ENCODE peak calls at places on chromosomes 6 and 20, in eight cellular contexts. One of them, this sample, is unnamed.

GRCh38 chr6:39335780-39336541 is 13.5 kb upstream of the KCNK16 start:
- DNase-seq in brain microvascular endothelial cell: peak; percentile 8
- DNase-seq in posterior cingulate gyrus: no peak
- DNase-seq in activated T-cell treated with anti-CD3 and anti-CD28 coated beads for 1 hour: no peak
- DNase-seq in Daoy: peak; percentile 49
- DNase-seq in NCI-H524 treated with DMSO at 0.1 percent for 48 hours: no peak
- DNase-seq in CD8-positive, alpha-beta memory T cell: no peak
- DNase-seq in nucleus accumbens: no peak
- DNase-seq in this sample: no peak

GRCh38 chr20:58017237-58017969 is 211.1 kb downstream of the ANKRD60 start:
- DNase-seq in brain microvascular endothelial cell: peak; percentile 69
- DNase-seq in posterior cingulate gyrus: peak; percentile 79
- DNase-seq in activated T-cell treated with anti-CD3 and anti-CD28 coated beads for 1 hour: no peak
- DNase-seq in Daoy: peak; percentile 91
- DNase-seq in NCI-H524 treated with DMSO at 0.1 percent for 48 hours: no peak
- DNase-seq in CD8-positive, alpha-beta memory T cell: no peak
- DNase-seq in nucleus accumbens: peak; percentile 77
- DNase-seq in this sample: no peak

GRCh38 chr6:90478278-90478677 is 108.6 kb downstream of the MAP3K7 start:
- DNase-seq in brain microvascular endothelial cell: no peak
- DNase-seq in posterior cingulate gyrus: no peak
- DNase-seq in activated T-cell treated with anti-CD3 and anti-CD28 coated beads for 1 hour: no peak
- DNase-seq in Daoy: no peak
- DNase-seq in NCI-H524 treated with DMSO at 0.1 percent for 48 hours: no peak
- DNase-seq in CD8-positive, alpha-beta memory T cell: no peak
- DNase-seq in nucleus accumbens: no peak
- DNase-seq in this sample: no peak

GRCh38 chr6:158775832-158776231 is 43.3 kb downstream of the EZR start:
- DNase-seq in brain microvascular endothelial cell: no peak
- DNase-seq in posterior cingulate gyrus: no peak
- DNase-seq in activated T-cell treated with anti-CD3 and anti-CD28 coated beads for 1 hour: no peak
- DNase-seq in Daoy: no peak
- DNase-seq in NCI-H524 treated with DMSO at 0.1 percent for 48 hours: no peak
- DNase-seq in CD8-positive, alpha-beta memory T cell: no peak
- DNase-seq in nucleus accumbens: no peak
- DNase-seq in this sample: no peak

GRCh38 chr6:159099311-159099710 is 54.5 kb upstream of the TAGAP start:
- DNase-seq in brain microvascular endothelial cell: no peak
- DNase-seq in posterior cingulate gyrus: no peak
- DNase-seq in activated T-cell treated with anti-CD3 and anti-CD28 coated beads for 1 hour: no peak
- DNase-seq in Daoy: no peak
- DNase-seq in NCI-H524 treated with DMSO at 0.1 percent for 48 hours: no peak
- DNase-seq in CD8-positive, alpha-beta memory T cell: no peak
- DNase-seq in nucleus accumbens: no peak
- DNase-seq in this sample: no peak

GRCh38 chr20:57899554-57899953 is 189.7 kb upstream of the PMEPA1 start:
- DNase-seq in brain microvascular endothelial cell: no peak
- DNase-seq in posterior cingulate gyrus: no peak
- DNase-seq in activated T-cell treated with anti-CD3 and anti-CD28 coated beads for 1 hour: no peak
- DNase-seq in Daoy: no peak
- DNase-seq in NCI-H524 treated with DMSO at 0.1 percent for 48 hours: no peak
- DNase-seq in CD8-positive, alpha-beta memory T cell: no peak
- DNase-seq in nucleus accumbens: no peak
- DNase-seq in this sample: no peak

GRCh38 chr20:23564927-23565326 is 3.4 kb downstream of the CST9L start:
- DNase-seq in brain microvascular endothelial cell: no peak
- DNase-seq in posterior cingulate gyrus: no peak
- DNase-seq in activated T-cell treated with anti-CD3 and anti-CD28 coated beads for 1 hour: no peak
- DNase-seq in Daoy: no peak
- DNase-seq in NCI-H524 treated with DMSO at 0.1 percent for 48 hours: no peak
- DNase-seq in CD8-positive, alpha-beta memory T cell: no peak
- DNase-seq in nucleus accumbens: no peak
- DNase-seq in this sample: no peak

GRCh38 chr6:15485875-15486274 is 177.0 kb downstream of the DTNBP1 start:
- DNase-seq in brain microvascular endothelial cell: no peak
- DNase-seq in posterior cingulate gyrus: no peak
- DNase-seq in activated T-cell treated with anti-CD3 and anti-CD28 coated beads for 1 hour: no peak
- DNase-seq in Daoy: no peak
- DNase-seq in NCI-H524 treated with DMSO at 0.1 percent for 48 hours: no peak
- DNase-seq in CD8-positive, alpha-beta memory T cell: no peak
- DNase-seq in nucleus accumbens: no peak
- DNase-seq in this sample: no peak

GRCh38 chr6:117495425-117495824 is 13.0 kb downstream of the DCBLD1 start:
- DNase-seq in brain microvascular endothelial cell: no peak
- DNase-seq in posterior cingulate gyrus: no peak
- DNase-seq in activated T-cell treated with anti-CD3 and anti-CD28 coated beads for 1 hour: no peak
- DNase-seq in Daoy: no peak
- DNase-seq in NCI-H524 treated with DMSO at 0.1 percent for 48 hours: no peak
- DNase-seq in CD8-positive, alpha-beta memory T cell: no peak
- DNase-seq in nucleus accumbens: no peak
- DNase-seq in this sample: no peak

GRCh38 chr20:41138527-41139226 is 1.3 kb downstream of the PLCG1 start:
- DNase-seq in brain microvascular endothelial cell: no peak
- DNase-seq in posterior cingulate gyrus: no peak
- DNase-seq in activated T-cell treated with anti-CD3 and anti-CD28 coated beads for 1 hour: no peak
- DNase-seq in Daoy: no peak
- DNase-seq in NCI-H524 treated with DMSO at 0.1 percent for 48 hours: no peak
- DNase-seq in CD8-positive, alpha-beta memory T cell: peak; percentile 40
- DNase-seq in nucleus accumbens: no peak
- DNase-seq in this sample: no peak

GRCh38 chr6:167683028-167683862 is 143.5 kb upstream of the AFDN start:
- DNase-seq in brain microvascular endothelial cell: peak; percentile 93
- DNase-seq in posterior cingulate gyrus: peak; percentile 78
- DNase-seq in activated T-cell treated with anti-CD3 and anti-CD28 coated beads for 1 hour: no peak
- DNase-seq in Daoy: peak; percentile 44
- DNase-seq in NCI-H524 treated with DMSO at 0.1 percent for 48 hours: no peak
- DNase-seq in CD8-positive, alpha-beta memory T cell: no peak
- DNase-seq in nucleus accumbens: peak; percentile 74
- DNase-seq in this sample: no peak

GRCh38 chr20:62737271-62737761 is 28.7 kb downstream of the NTSR1 start:
- DNase-seq in brain microvascular endothelial cell: no peak
- DNase-seq in posterior cingulate gyrus: no peak
- DNase-seq in activated T-cell treated with anti-CD3 and anti-CD28 coated beads for 1 hour: no peak
- DNase-seq in Daoy: no peak
- DNase-seq in NCI-H524 treated with DMSO at 0.1 percent for 48 hours: no peak
- DNase-seq in CD8-positive, alpha-beta memory T cell: no peak
- DNase-seq in nucleus accumbens: no peak
- DNase-seq in this sample: no peak

GRCh38 chr6:53282741-53283140 is 66.0 kb downstream of the ELOVL5 start:
- DNase-seq in brain microvascular endothelial cell: peak; percentile 39
- DNase-seq in posterior cingulate gyrus: no peak
- DNase-seq in activated T-cell treated with anti-CD3 and anti-CD28 coated beads for 1 hour: no peak
- DNase-seq in Daoy: no peak
- DNase-seq in NCI-H524 treated with DMSO at 0.1 percent for 48 hours: no peak
- DNase-seq in CD8-positive, alpha-beta memory T cell: no peak
- DNase-seq in nucleus accumbens: no peak
- DNase-seq in this sample: no peak

GRCh38 chr6:169905041-169905807 is 153.8 kb downstream of the ERMARD start:
- DNase-seq in brain microvascular endothelial cell: peak; percentile 46
- DNase-seq in posterior cingulate gyrus: no peak
- DNase-seq in activated T-cell treated with anti-CD3 and anti-CD28 coated beads for 1 hour: no peak
- DNase-seq in Daoy: peak; percentile 72
- DNase-seq in NCI-H524 treated with DMSO at 0.1 percent for 48 hours: no peak
- DNase-seq in CD8-positive, alpha-beta memory T cell: no peak
- DNase-seq in nucleus accumbens: no peak
- DNase-seq in this sample: no peak

GRCh38 chr6:7282097-7282906 is 30.7 kb downstream of the SSR1 start:
- DNase-seq in brain microvascular endothelial cell: no peak
- DNase-seq in posterior cingulate gyrus: no peak
- DNase-seq in activated T-cell treated with anti-CD3 and anti-CD28 coated beads for 1 hour: no peak
- DNase-seq in Daoy: no peak
- DNase-seq in NCI-H524 treated with DMSO at 0.1 percent for 48 hours: no peak
- DNase-seq in CD8-positive, alpha-beta memory T cell: no peak
- DNase-seq in nucleus accumbens: no peak
- DNase-seq in this sample: no peak

GRCh38 chr6:34982424-34982852 is 93.4 kb downstream of the ANKS1A start:
- DNase-seq in brain microvascular endothelial cell: peak; percentile 21
- DNase-seq in posterior cingulate gyrus: peak; percentile 46
- DNase-seq in activated T-cell treated with anti-CD3 and anti-CD28 coated beads for 1 hour: no peak
- DNase-seq in Daoy: peak; percentile 27
- DNase-seq in NCI-H524 treated with DMSO at 0.1 percent for 48 hours: no peak
- DNase-seq in CD8-positive, alpha-beta memory T cell: no peak
- DNase-seq in nucleus accumbens: peak; percentile 53
- DNase-seq in this sample: no peak

GRCh38 chr6:153129873-153130514 is 1.1 kb downstream of the RGS17 start:
- DNase-seq in brain microvascular endothelial cell: peak; percentile 5
- DNase-seq in posterior cingulate gyrus: peak; percentile 19
- DNase-seq in activated T-cell treated with anti-CD3 and anti-CD28 coated beads for 1 hour: no peak
- DNase-seq in Daoy: peak; percentile 51
- DNase-seq in NCI-H524 treated with DMSO at 0.1 percent for 48 hours: no peak
- DNase-seq in CD8-positive, alpha-beta memory T cell: no peak
- DNase-seq in nucleus accumbens: no peak
- DNase-seq in this sample: no peak

GRCh38 chr20:46021361-46022359 is 7.4 kb upstream of the SLC12A5 start:
- DNase-seq in brain microvascular endothelial cell: no peak
- DNase-seq in posterior cingulate gyrus: no peak
- DNase-seq in activated T-cell treated with anti-CD3 and anti-CD28 coated beads for 1 hour: no peak
- DNase-seq in Daoy: peak; percentile 58
- DNase-seq in NCI-H524 treated with DMSO at 0.1 percent for 48 hours: no peak
- DNase-seq in CD8-positive, alpha-beta memory T cell: peak; percentile 34
- DNase-seq in nucleus accumbens: peak; percentile 5
- DNase-seq in this sample: peak; percentile 41

GRCh38 chr6:119166024-119166782 is 87.7 kb upstream of the FAM184A start:
- DNase-seq in brain microvascular endothelial cell: no peak
- DNase-seq in posterior cingulate gyrus: no peak
- DNase-seq in activated T-cell treated with anti-CD3 and anti-CD28 coated beads for 1 hour: no peak
- DNase-seq in Daoy: no peak
- DNase-seq in NCI-H524 treated with DMSO at 0.1 percent for 48 hours: no peak
- DNase-seq in CD8-positive, alpha-beta memory T cell: no peak
- DNase-seq in nucleus accumbens: no peak
- DNase-seq in this sample: no peak

GRCh38 chr6:149508485-149508884 is 23.7 kb upstream of the ZC3H12D start:
- DNase-seq in brain microvascular endothelial cell: no peak
- DNase-seq in posterior cingulate gyrus: no peak
- DNase-seq in activated T-cell treated with anti-CD3 and anti-CD28 coated beads for 1 hour: no peak
- DNase-seq in Daoy: no peak
- DNase-seq in NCI-H524 treated with DMSO at 0.1 percent for 48 hours: no peak
- DNase-seq in CD8-positive, alpha-beta memory T cell: no peak
- DNase-seq in nucleus accumbens: no peak
- DNase-seq in this sample: no peak

GRCh38 chr6:34598725-34599124 is 42.6 kb upstream of the SPDEF start:
- DNase-seq in brain microvascular endothelial cell: no peak
- DNase-seq in posterior cingulate gyrus: no peak
- DNase-seq in activated T-cell treated with anti-CD3 and anti-CD28 coated beads for 1 hour: no peak
- DNase-seq in Daoy: no peak
- DNase-seq in NCI-H524 treated with DMSO at 0.1 percent for 48 hours: no peak
- DNase-seq in CD8-positive, alpha-beta memory T cell: no peak
- DNase-seq in nucleus accumbens: no peak
- DNase-seq in this sample: no peak

GRCh38 chr20:62358728-62359490 is 8.2 kb downstream of the LAMA5 start:
- DNase-seq in brain microvascular endothelial cell: no peak
- DNase-seq in posterior cingulate gyrus: peak; percentile 8
- DNase-seq in activated T-cell treated with anti-CD3 and anti-CD28 coated beads for 1 hour: no peak
- DNase-seq in Daoy: peak; percentile 61
- DNase-seq in NCI-H524 treated with DMSO at 0.1 percent for 48 hours: no peak
- DNase-seq in CD8-positive, alpha-beta memory T cell: no peak
- DNase-seq in nucleus accumbens: no peak
- DNase-seq in this sample: no peak

GRCh38 chr6:150058986-150059385 is 9.9 kb downstream of the ULBP3 start:
- DNase-seq in brain microvascular endothelial cell: no peak
- DNase-seq in posterior cingulate gyrus: no peak
- DNase-seq in activated T-cell treated with anti-CD3 and anti-CD28 coated beads for 1 hour: no peak
- DNase-seq in Daoy: no peak
- DNase-seq in NCI-H524 treated with DMSO at 0.1 percent for 48 hours: no peak
- DNase-seq in CD8-positive, alpha-beta memory T cell: no peak
- DNase-seq in nucleus accumbens: no peak
- DNase-seq in this sample: no peak

GRCh38 chr6:109008061-109008460 is 86.6 kb downstream of the SESN1 start:
- DNase-seq in brain microvascular endothelial cell: no peak
- DNase-seq in posterior cingulate gyrus: no peak
- DNase-seq in activated T-cell treated with anti-CD3 and anti-CD28 coated beads for 1 hour: no peak
- DNase-seq in Daoy: no peak
- DNase-seq in NCI-H524 treated with DMSO at 0.1 percent for 48 hours: no peak
- DNase-seq in CD8-positive, alpha-beta memory T cell: no peak
- DNase-seq in nucleus accumbens: no peak
- DNase-seq in this sample: no peak

GRCh38 chr6:87731818-87732661 is 30.0 kb upstream of the AKIRIN2 start:
- DNase-seq in brain microvascular endothelial cell: peak; percentile 59
- DNase-seq in posterior cingulate gyrus: peak; percentile 41
- DNase-seq in activated T-cell treated with anti-CD3 and anti-CD28 coated beads for 1 hour: peak; percentile 9
- DNase-seq in Daoy: peak; percentile 89
- DNase-seq in NCI-H524 treated with DMSO at 0.1 percent for 48 hours: no peak
- DNase-seq in CD8-positive, alpha-beta memory T cell: no peak
- DNase-seq in nucleus accumbens: no peak
- DNase-seq in this sample: no peak

GRCh38 chr20:59004493-59004762 is 2.6 kb downstream of the CTSZ start:
- DNase-seq in brain microvascular endothelial cell: no peak
- DNase-seq in posterior cingulate gyrus: no peak
- DNase-seq in activated T-cell treated with anti-CD3 and anti-CD28 coated beads for 1 hour: peak; percentile 40
- DNase-seq in Daoy: no peak
- DNase-seq in NCI-H524 treated with DMSO at 0.1 percent for 48 hours: no peak
- DNase-seq in CD8-positive, alpha-beta memory T cell: peak; percentile 30
- DNase-seq in nucleus accumbens: no peak
- DNase-seq in this sample: no peak